ENCODE peak calls at places on chromosomes 6 and 20, in eight cellular contexts. Z is brain microvascular endothelial cell, L is AG09319, X is PC-9, H is astrocyte of the spinal cord, K is HFFc6, O is cardiac fibroblast, G is lower lobe of right lung. D is an unnamed sample.
A peak's percentile ranks its signal among the peaks of the same experiment; 100 is the strongest.

GRCh38 chr6:87200469-87201174 is 45.3 kb downstream of the ZNF292 start:
- DNase-seq in Z (peak; percentile 25), O (peak; percentile 47), H (no peak), X (no peak), L (no peak), G (no peak), K (no peak), D (no peak)

GRCh38 chr6:156423075-156423474 is 354.1 kb upstream of the ARID1B start:
- DNase-seq in O (no peak), H (peak; percentile 77), L (no peak), K (no peak), X (no peak), G (no peak), Z (peak; percentile 82), D (no peak)

GRCh38 chr6:6793388-6794250 is 205.1 kb downstream of the LY86 start:
- DNase-seq in Z (no peak), K (no peak), L (no peak), O (no peak), X (no peak), H (no peak), G (peak; percentile 64), D (no peak)

GRCh38 chr6:145036848-145037567 is 698.3 kb downstream of the EPM2A start:
- DNase-seq in G (no peak), X (no peak), L (no peak), Z (peak; percentile 18), O (peak; percentile 47), H (peak; percentile 10), K (no peak), D (no peak)

GRCh38 chr6:67345946-67346345 is 1289.1 kb upstream of the ADGRB3 start:
- DNase-seq in G (no peak), O (no peak), L (no peak), Z (no peak), H (no peak), X (no peak), K (no peak), D (no peak)

GRCh38 chr6:56046576-56046975 is 171.2 kb upstream of the BMP5 start:
- DNase-seq in Z (peak; percentile 97), L (no peak), O (peak; percentile 87), G (peak; percentile 77), H (peak; percentile 92), X (no peak), K (peak; percentile 59), D (peak; percentile 78)

GRCh38 chr6:11522819-11523218 is 14.7 kb upstream of the TMEM170B start:
- DNase-seq in L (no peak), O (peak; percentile 10), K (no peak), G (no peak), Z (no peak), H (no peak), X (no peak), D (no peak)

GRCh38 chr6:120262354-120262753 is 912.8 kb upstream of the MAN1A1 start:
- DNase-seq in O (no peak), H (no peak), K (no peak), Z (no peak), X (no peak), G (no peak), L (no peak), D (no peak)

GRCh38 chr20:57932227-57932864 is 222.5 kb upstream of the PMEPA1 start:
- DNase-seq in G (no peak), L (no peak), O (no peak), H (no peak), K (no peak), Z (no peak), X (no peak), D (no peak)

GRCh38 chr6:170210026-170210390 is 80.9 kb downstream of the DLL1 start:
- DNase-seq in G (no peak), L (no peak), Z (no peak), H (no peak), O (no peak), X (no peak), K (no peak), D (no peak)

GRCh38 chr20:25076731-25077609 is 5.0 kb downstream of the VSX1 start:
- DNase-seq in G (no peak), H (no peak), L (no peak), O (peak; percentile 38), K (no peak), X (peak; percentile 95), Z (no peak), D (peak; percentile 44)

GRCh38 chr6:132020138-132020551 is 69.0 kb upstream of the CCN2 start:
- DNase-seq in G (peak; percentile 45), Z (no peak), K (no peak), L (no peak), H (no peak), X (peak; percentile 23), O (peak; percentile 22), D (no peak)

GRCh38 chr20:50388733-50389436 is 121.3 kb upstream of the PTPN1 start:
- DNase-seq in X (no peak), O (no peak), K (no peak), L (no peak), Z (no peak), G (no peak), H (no peak), D (no peak)

DNA sequence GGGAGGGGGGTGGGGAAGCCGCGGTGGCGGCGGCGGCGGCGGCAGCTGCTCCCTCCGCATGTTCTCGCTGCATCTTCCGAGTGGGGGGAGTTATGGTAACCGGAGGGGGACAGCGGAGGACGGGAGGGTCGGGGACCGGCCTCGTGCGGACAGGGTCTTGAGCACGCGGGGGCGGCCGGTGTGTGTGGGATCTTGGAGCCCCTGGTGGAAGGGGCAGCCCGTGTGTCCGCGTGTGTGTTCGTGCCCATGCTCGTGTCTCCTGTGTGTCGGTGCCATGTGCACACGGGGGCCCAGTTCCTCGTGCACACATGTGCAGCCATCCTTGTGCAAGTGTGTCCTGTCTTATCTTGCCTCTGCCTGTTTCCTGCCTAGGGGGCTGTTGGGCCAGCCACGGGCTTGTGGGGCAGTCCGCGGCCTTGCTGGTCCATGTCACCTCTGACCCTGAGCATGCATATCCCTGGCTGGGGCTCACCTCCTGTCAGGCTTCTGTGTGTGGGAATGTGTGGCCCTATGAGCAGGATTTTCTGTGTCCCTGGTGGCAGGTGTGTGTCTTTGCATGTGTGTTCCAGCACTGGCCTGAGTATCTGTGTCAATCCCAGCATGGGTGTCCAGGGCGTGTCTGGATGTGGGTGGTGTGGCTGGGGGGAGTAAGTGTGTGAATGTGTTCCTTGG is 8.5 kb downstream of the SYNGAP1 start:
- DNase-seq in K (peak; percentile 34), O (peak; percentile 26), G (peak; percentile 59), H (no peak), L (no peak), Z (peak; percentile 35), X (no peak), D (peak; percentile 63)
- TF ChIP-seq CTCF in K (peak; percentile 71), O (peak; percentile 35), G (peak; percentile 27), H (peak; percentile 30), L (peak; percentile 9), Z (peak; percentile 65), X (peak; percentile 48), D (peak; percentile 64)

DNA sequence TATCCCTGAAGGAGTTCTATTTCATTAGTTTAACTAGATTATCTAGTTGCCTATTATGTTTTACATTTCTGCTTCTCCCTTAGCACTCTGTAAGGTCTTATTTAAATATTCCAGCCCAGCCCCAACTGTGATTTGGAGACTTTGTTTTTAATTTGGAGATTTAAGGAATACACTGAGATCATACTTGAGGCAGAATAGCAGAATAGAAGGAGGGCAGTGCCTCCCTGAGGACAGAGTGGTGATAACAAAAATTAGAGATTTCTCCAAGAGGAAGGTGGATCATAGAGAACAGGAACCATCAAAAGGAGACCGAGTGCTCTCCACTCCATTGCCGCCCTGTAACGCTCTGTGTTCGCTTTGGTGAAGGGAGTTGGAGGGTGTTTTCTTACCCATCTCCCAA is 14.8 kb upstream of the CD164 start:
- DNase-seq in O (peak; percentile 64), K (no peak), L (no peak), H (peak; percentile 14), Z (no peak), X (no peak), G (no peak), D (peak; percentile 20)
- TF ChIP-seq CTCF in O (peak; percentile 44), K (peak; percentile 64), L (peak; percentile 50), H (peak; percentile 30), Z (peak; percentile 42), X (peak; percentile 64), G (no peak), D (no peak)

GRCh38 chr6:154751020-154751800 is 18.0 kb downstream of the SCAF8 start:
- DNase-seq in L (no peak), X (no peak), G (no peak), Z (no peak), K (no peak), O (no peak), H (no peak), D (no peak)
- TF ChIP-seq CTCF in L (no peak), X (no peak), G (no peak), Z (no peak), K (no peak), O (no peak), H (no peak), D (no peak)

GRCh38 chr6:125193208-125193607 is 39.6 kb downstream of the TPD52L1 start:
- DNase-seq in H (no peak), K (no peak), L (no peak), O (no peak), G (no peak), X (peak; percentile 83), Z (no peak), D (no peak)

GRCh38 chr6:125189494-125189893 is 35.9 kb downstream of the TPD52L1 start:
- DNase-seq in Z (no peak), L (no peak), X (no peak), O (no peak), K (no peak), G (no peak), H (no peak), D (no peak)

GRCh38 chr6:125192610-125192930 is 39.0 kb downstream of the TPD52L1 start:
- DNase-seq in K (no peak), G (no peak), O (no peak), H (no peak), X (no peak), L (no peak), Z (no peak), D (no peak)

GRCh38 chr6:125190667-125191066 is 37.1 kb downstream of the TPD52L1 start:
- DNase-seq in X (no peak), G (no peak), H (no peak), O (no peak), L (no peak), K (no peak), Z (no peak), D (no peak)

GRCh38 chr6:125191916-125192609 is 38.5 kb downstream of the TPD52L1 start:
- DNase-seq in Z (peak; percentile 93), O (peak; percentile 88), X (peak; percentile 66), L (no peak), H (peak; percentile 91), K (peak; percentile 85), G (peak; percentile 53), D (peak; percentile 57)
- TF ChIP-seq CTCF in Z (peak; percentile 86), O (peak; percentile 79), X (peak; percentile 85), L (peak; percentile 55), H (peak; percentile 77), K (peak; percentile 89), G (peak; percentile 75), D (peak; percentile 49)

GRCh38 chr6:84763397-84764331 is 734 bp downstream of the TBX18 start:
- DNase-seq in Z (peak; percentile 89), L (peak; percentile 75), X (no peak), G (peak; percentile 46), O (peak; percentile 95), H (peak; percentile 85), K (peak; percentile 88), D (peak; percentile 81)
- TF ChIP-seq CTCF in Z (no peak), L (no peak), X (no peak), G (no peak), O (peak; percentile 24), H (no peak), K (peak; percentile 26), D (no peak)

D was measured in Calu3.